ENCODE peak calls at places on chromosome 5, in eight cellular contexts. K is prostate gland, N is ovary, H is MM.1S, T is PC-3, I is body of pancreas, Q is A549, A is cardiac muscle cell. C is an unnamed sample.

GRCh38 chr5:159341914-159342313 is 11.6 kb upstream of the IL12B start:
- DNase-seq in Q (peak), A (peak), I (peak), H (no peak), T (peak), K (peak), N (no peak), C (peak)

GRCh38 chr5:79956173-79956670 is 34.8 kb downstream of the MTX3 start:
- DNase-seq in K (no peak), Q (peak), N (no peak), I (no peak), T (peak), H (no peak), A (peak), C (peak)

GRCh38 chr5:176543428-176544182 is 5.5 kb upstream of the CDHR2 start:
- DNase-seq in I (peak), H (peak), T (peak), K (peak), Q (peak), N (peak), A (peak), C (peak)

GRCh38 chr5:157197088-157197487 is 16.4 kb downstream of the ITK start:
- DNase-seq in H (no peak), I (no peak), Q (no peak), A (no peak), T (no peak), N (no peak), K (no peak), C (no peak)

GRCh38 chr5:163889369-163889768 is 383.9 kb downstream of the MAT2B start:
- DNase-seq in A (peak), I (no peak), T (no peak), Q (no peak), H (no peak), N (no peak), K (no peak), C (no peak)

GRCh38 chr5:43105369-43106289 is 15.1 kb upstream of the ZNF131 start:
- DNase-seq in Q (peak), H (peak), T (peak), A (peak), I (peak), N (peak), K (peak), C (peak)

GRCh38 chr5:53381-54174 is 38.4 kb upstream of the PLEKHG4B start:
- DNase-seq in Q (peak), I (peak), A (peak), N (peak), K (peak), T (peak), H (no peak), C (peak)

GRCh38 chr5:147906326-147907095 is at the start of gene C5orf46:
- DNase-seq in H (no peak), Q (no peak), I (no peak), T (peak), A (peak), N (no peak), K (no peak), C (peak)

GRCh38 chr5:158070855-158071254 is 211.9 kb upstream of the CLINT1 start:
- DNase-seq in I (no peak), T (no peak), Q (no peak), K (no peak), A (no peak), N (no peak), H (peak), C (no peak)

GRCh38 chr5:54678737-54679136 is 161.2 kb downstream of the SNX18 start:
- DNase-seq in T (no peak), I (no peak), N (no peak), A (no peak), H (no peak), Q (no peak), K (no peak), C (no peak)

GRCh38 chr5:75034137-75034739 is 18.1 kb downstream of the GCNT4 start:
- DNase-seq in A (no peak), Q (no peak), T (peak), H (no peak), K (no peak), I (no peak), N (no peak), C (no peak)

GRCh38 chr5:178624626-178625546 is 2.0 kb downstream of the CLK4 start:
- DNase-seq in T (peak), I (no peak), A (peak), K (no peak), Q (no peak), H (no peak), N (no peak), C (no peak)

GRCh38 chr5:17219431-17219830 is 2.0 kb downstream of the BASP1 start:
- DNase-seq in N (no peak), H (no peak), Q (no peak), K (no peak), A (no peak), I (no peak), T (no peak), C (no peak)

GRCh38 chr5:67659288-67659687 is 462.7 kb upstream of the CD180 start:
- DNase-seq in T (no peak), N (no peak), I (no peak), H (no peak), Q (no peak), A (peak), K (no peak), C (no peak)

GRCh38 chr5:68288756-68289134 is 73.2 kb downstream of the PIK3R1 start:
- DNase-seq in T (peak), H (no peak), I (peak), N (peak), A (no peak), Q (no peak), K (peak), C (no peak)

GRCh38 chr5:131104169-131104775 is 60.8 kb downstream of the HINT1 start:
- DNase-seq in A (peak), H (peak), T (peak), N (no peak), Q (no peak), I (no peak), K (no peak), C (no peak)

GRCh38 chr5:43997647-43998251 is 391.5 kb downstream of the FGF10 start:
- DNase-seq in A (no peak), T (peak), K (no peak), I (peak), H (no peak), Q (peak), N (no peak), C (no peak)

GRCh38 chr5:97979740-97980139 is 793.7 kb upstream of the RGMB start:
- DNase-seq in T (no peak), Q (no peak), H (no peak), N (no peak), A (peak), I (peak), K (no peak), C (no peak)

GRCh38 chr5:137348759-137349158 is 150.4 kb downstream of the SPOCK1 start:
- DNase-seq in K (no peak), N (no peak), H (no peak), T (no peak), A (no peak), I (no peak), Q (no peak), C (no peak)

GRCh38 chr5:144028644-144029043 is 141.8 kb downstream of the YIPF5 start:
- DNase-seq in I (no peak), A (peak), N (no peak), H (no peak), K (no peak), T (peak), Q (no peak), C (no peak)

GRCh38 chr5:109917154-109917546 is 227.4 kb downstream of the MAN2A1 start:
- DNase-seq in K (no peak), Q (no peak), N (no peak), T (no peak), A (no peak), I (no peak), H (no peak), C (no peak)

GRCh38 chr5:56070795-56071539 is 76.2 kb upstream of the IL6ST start:
- DNase-seq in I (no peak), A (no peak), T (no peak), K (no peak), Q (no peak), N (no peak), H (peak), C (no peak)

DNA sequence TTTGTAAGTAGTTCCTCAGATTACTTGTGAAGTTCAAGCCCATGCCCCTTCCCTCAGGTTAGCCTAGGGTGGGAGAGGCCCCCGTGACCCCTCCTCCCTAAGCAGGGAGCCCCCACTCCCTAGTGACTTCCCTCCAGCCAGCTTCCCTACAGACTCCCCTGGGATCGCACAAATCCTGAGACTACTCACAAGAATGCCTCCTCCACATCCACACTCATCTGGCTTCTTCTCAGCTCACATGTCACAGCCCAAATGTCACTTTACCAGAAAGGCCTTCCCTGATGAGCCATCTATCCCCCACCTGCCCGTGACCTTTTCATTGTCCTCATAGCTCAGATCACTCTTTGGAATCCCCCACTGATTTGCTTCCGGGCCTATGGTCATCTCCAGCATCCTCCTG is 96.7 kb upstream of the ARAP3 start:
- DNase-seq in A (no peak), H (no peak), K (no peak), N (no peak), Q (no peak), I (no peak), T (no peak), C (no peak)
- H3K27ac ChIP-seq in A (no peak), H (no peak), K (no peak), N (no peak), Q (no peak), I (no peak), T (no peak), C (no peak)

DNA sequence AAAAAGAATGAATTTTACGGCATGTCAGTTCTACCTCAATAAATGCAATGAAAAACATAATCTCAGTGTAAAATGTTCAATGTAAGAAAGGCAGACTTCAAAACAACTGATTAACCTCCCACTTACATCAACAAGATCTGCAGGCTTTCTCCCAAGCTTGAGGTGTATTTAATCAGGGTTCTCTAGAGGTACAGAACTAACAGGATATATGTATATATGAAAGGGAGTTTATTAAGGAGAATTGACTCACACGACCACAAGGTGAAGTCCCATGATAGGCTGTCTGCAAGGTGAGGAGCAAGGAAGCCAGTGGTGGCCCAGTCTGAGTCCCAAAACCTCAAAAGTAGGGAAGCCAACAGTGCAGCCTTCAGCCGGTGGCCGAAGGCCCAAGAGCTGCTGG is 35.9 kb downstream of the MARCHF3 start:
- DNase-seq in I (no peak), H (no peak), Q (no peak), T (no peak), N (no peak), A (no peak), K (no peak), C (no peak)
- TF ChIP-seq CTCF in I (no peak), H (no peak), Q (no peak), T (no peak), N (no peak), A (no peak), K (no peak), C (no peak)

DNA sequence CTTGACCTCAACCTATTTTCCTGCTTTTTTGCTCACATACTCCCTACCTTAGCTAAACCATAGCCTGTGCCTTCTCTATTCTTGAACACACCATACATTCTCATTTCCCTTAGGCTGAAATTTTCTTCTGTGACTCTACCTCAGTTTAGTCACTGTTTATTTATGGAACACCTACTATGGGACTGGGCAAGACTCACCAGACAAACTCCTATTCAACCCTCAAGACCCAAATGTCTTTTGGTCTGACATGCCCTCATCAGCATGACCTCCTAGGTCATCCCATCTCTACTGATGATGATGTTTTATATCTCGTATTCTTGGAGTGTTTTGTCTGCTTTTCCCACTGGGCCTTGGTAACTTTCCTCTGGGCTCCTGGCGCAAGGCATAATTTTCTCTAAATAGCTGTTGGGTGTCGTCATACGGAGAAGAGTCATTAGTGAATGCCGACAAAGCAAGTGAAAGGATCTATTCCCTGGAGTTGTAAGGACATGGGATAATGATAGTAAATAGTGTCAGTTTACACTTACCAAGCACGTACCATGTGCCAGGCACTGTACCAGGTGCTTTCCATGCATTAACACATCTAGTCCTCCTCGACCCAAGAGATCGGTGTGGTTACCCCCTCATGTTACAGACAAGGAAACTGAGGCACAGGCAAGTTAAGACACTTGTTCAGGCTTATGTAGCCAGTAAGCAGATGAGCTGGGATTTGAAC is 22.4 kb upstream of the PITX1 start:
- DNase-seq in N (no peak), I (no peak), T (no peak), K (no peak), A (no peak), Q (no peak), H (no peak), C (no peak)
- H3K27ac ChIP-seq in N (no peak), I (no peak), T (no peak), K (no peak), A (no peak), Q (no peak), H (no peak), C (no peak)

GRCh38 chr5:134141346-134142050 is 27.0 kb downstream of the TCF7 start:
- DNase-seq in N (no peak), Q (no peak), I (peak), T (peak), K (no peak), H (no peak), A (no peak), C (no peak)
- TF ChIP-seq CTCF in N (no peak), Q (no peak), I (peak), T (no peak), K (no peak), H (no peak), A (peak), C (no peak)

GRCh38 chr5:146652547-146652946 is 136.6 kb upstream of the GPR151 start:
- DNase-seq in T (no peak), Q (no peak), A (no peak), H (no peak), N (no peak), K (no peak), I (no peak), C (no peak)
- H3K27ac ChIP-seq in T (no peak), Q (no peak), A (no peak), H (no peak), N (no peak), K (no peak), I (no peak), C (no peak)

DNA sequence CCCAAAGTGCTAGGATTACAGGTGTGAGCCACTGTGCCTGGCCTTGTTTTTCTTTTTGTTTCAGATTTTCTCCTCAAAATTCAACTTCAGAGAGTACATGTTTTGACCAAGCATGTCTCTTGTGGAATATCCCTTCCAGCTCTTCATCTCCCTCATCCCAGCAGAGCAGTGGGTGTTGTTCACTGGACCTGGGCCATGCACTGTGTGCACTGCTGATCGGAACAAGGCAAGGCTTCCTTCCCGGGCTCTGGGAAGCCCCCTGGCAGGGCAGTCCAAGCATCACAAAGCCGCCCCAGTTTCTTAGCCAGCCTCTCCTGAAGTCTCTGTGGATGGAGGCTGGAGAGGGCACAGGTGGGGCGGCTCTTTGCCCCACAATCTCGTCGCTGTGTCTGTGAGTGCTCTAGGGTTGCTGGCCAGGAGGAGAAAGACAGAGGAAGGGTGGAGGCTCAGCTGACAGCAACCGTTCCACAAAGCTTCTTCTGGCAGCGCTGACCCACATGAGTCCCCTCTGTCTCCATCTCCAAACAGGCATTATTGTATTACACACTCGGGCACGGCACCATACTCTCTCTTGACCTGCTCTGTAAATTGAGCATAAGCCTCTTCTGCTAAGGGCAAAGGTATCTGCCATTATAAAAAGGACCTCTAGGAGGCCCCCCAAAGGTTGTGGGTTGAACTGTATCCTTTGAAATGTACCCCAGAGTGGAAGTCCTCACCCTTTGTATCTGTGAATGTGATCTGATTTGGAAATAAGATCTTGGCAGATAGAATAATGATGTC is 89.6 kb downstream of the TARS1 start:
- DNase-seq in H (no peak), T (no peak), A (no peak), I (no peak), N (no peak), Q (no peak), K (no peak), C (no peak)
- TF ChIP-seq CTCF in H (no peak), T (no peak), A (no peak), I (no peak), N (no peak), Q (no peak), K (no peak), C (no peak)

GRCh38 chr5:32276173-32276853 is 36.4 kb downstream of the MTMR12 start:
- DNase-seq in Q (no peak), A (peak), K (no peak), H (peak), T (no peak), I (no peak), N (no peak), C (peak)
- H3K27ac ChIP-seq in Q (peak), A (no peak), K (no peak), H (peak), T (no peak), I (peak), N (no peak), C (peak)

GRCh38 chr5:139287890-139288635 is 5.5 kb upstream of the MATR3 start:
- DNase-seq in I (no peak), T (peak), K (no peak), A (peak), H (peak), Q (no peak), N (no peak), C (no peak)
- TF ChIP-seq CTCF in I (peak), T (peak), K (no peak), A (no peak), H (peak), Q (peak), N (no peak), C (no peak)

GRCh38 chr5:72849546-72849945 is 33.1 kb downstream of the TNPO1 start:
- DNase-seq in N (no peak), I (no peak), K (no peak), A (no peak), Q (no peak), T (no peak), H (no peak), C (no peak)

GRCh38 chr5:72852356-72852755 is 35.9 kb downstream of the TNPO1 start:
- DNase-seq in K (no peak), Q (no peak), N (no peak), A (no peak), T (no peak), I (no peak), H (no peak), C (no peak)

GRCh38 chr5:72847989-72848473 is 31.6 kb downstream of the TNPO1 start:
- DNase-seq in A (peak), Q (peak), T (peak), I (peak), H (peak), K (peak), N (peak), C (peak)

GRCh38 chr5:72848474-72849428 is 32.3 kb downstream of the TNPO1 start:
- DNase-seq in Q (peak), N (peak), H (peak), I (peak), A (peak), T (peak), K (peak), C (peak)

GRCh38 chr5:72850113-72850512 is 33.7 kb downstream of the TNPO1 start:
- DNase-seq in T (no peak), Q (no peak), N (no peak), K (no peak), A (no peak), H (no peak), I (no peak), C (no peak)
- H3K27ac ChIP-seq in T (no peak), Q (peak), N (no peak), K (no peak), A (peak), H (no peak), I (no peak), C (no peak)

DNA sequence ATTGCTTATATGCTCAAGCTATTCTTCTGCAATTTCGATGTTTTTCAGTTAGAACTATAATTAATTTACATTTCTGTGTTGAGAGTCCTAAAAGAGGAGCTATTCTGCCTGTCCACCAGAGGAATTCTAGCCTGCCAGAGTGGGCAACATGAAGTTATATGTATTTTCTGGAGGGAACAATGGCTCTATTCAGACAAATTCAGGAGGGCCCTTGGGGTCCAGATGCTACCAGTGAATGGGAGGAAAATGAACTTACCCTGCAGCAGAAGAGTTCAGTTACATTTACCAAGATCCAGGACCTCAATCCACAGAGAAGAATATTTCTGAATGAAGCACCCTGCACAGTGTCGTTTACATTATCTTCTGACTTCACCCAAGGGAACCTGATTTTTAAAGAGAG is 80.7 kb downstream of the ITGA1 start:
- DNase-seq in K (no peak), Q (no peak), A (no peak), T (no peak), H (no peak), N (no peak), I (no peak), C (no peak)
- TF ChIP-seq CTCF in K (no peak), Q (no peak), A (no peak), T (no peak), H (no peak), N (no peak), I (no peak), C (no peak)

C was measured in RWPE1.